ENCODE peak calls at places on chromosomes 13 and 19, in six cellular contexts. I is NCI-H2081, A is Right ventricle myocardium superior, E is RWPE1, D is NCI-H510A treated with DMSO at 0.1 percent for 48 hours, R is choroid plexus epithelial cell. P is an unnamed sample.

GRCh38 chr13:111539791-111540446 is 219.5 kb downstream of the TEX29 start:
- DNase-seq in I (no peak), D (no peak), A (no peak), E (no peak), R (no peak), P (no peak)

GRCh38 chr13:113819731-113820715 is 43.9 kb downstream of the GAS6 start:
- DNase-seq in R (peak; percentile 23), E (no peak), A (peak; percentile 38), I (no peak), D (no peak), P (no peak)

GRCh38 chr19:47313754-47314133 is 4.1 kb downstream of the C5AR1 start:
- DNase-seq in D (no peak), R (peak; percentile 20), E (no peak), A (no peak), I (no peak), P (no peak)

GRCh38 chr13:101757446-101758039 is 305.1 kb downstream of the ITGBL1 start:
- DNase-seq in I (peak; percentile 59), D (peak; percentile 47), R (peak; percentile 79), E (peak; percentile 74), A (no peak), P (peak; percentile 70)

GRCh38 chr19:16893686-16893990 is 4.8 kb downstream of the F2RL3 start:
- DNase-seq in E (no peak), A (no peak), R (no peak), D (no peak), I (no peak), P (no peak)

GRCh38 chr13:114177245-114178010 is 1.6 kb upstream of the CFAP97D2 start:
- DNase-seq in A (no peak), R (no peak), D (no peak), E (no peak), I (no peak), P (no peak)

GRCh38 chr19:13102666-13103584 is at the start of gene LYL1:
- DNase-seq in D (no peak), I (no peak), E (no peak), R (no peak), A (peak; percentile 94), P (peak; percentile 64)

GRCh38 chr19:35468637-35469036 is 20.6 kb downstream of the FFAR2 start:
- DNase-seq in E (peak; percentile 68), A (peak; percentile 59), R (peak; percentile 71), I (no peak), D (peak; percentile 3), P (peak; percentile 6)

GRCh38 chr19:6766357-6767080 is 716 bp downstream of the SH2D3A start:
- DNase-seq in I (no peak), A (no peak), D (no peak), R (no peak), E (no peak), P (no peak)

P was measured in NCI-H146.